ENCODE peak calls at places on chromosomes 7 and 10, in five cellular contexts. P is stimulated activated CD8-positive, alpha-beta memory T cell treated with anti-CD3 and anti-CD28 coated beads, Interleukin-4, amount 100 ng/mL, for 4 hours; O is activated T-cell treated with anti-CD3 and anti-CD28 coated beads for 1 hour; I is HuH-7.5; T is activated T-helper 1 cell treated with anti-CD3 and anti-CD28 coated beads, Interleukin-12 subunit alpha, Interleukin-12 subunit beta, Interleukin-2, Interleukin-4 antibody, amounts not matched to agents 30 ng/mL and 10 ng/mL and 1 ng/mL, durations not matched to agents 14 hours and 24 hours and 36 hours. U is an unnamed sample.

GRCh38 chr7:99308461-99309074 is 17.1 kb upstream of the ARPC1A start:
- DNase-seq in P (no peak), O (no peak), I (no peak), T (no peak), U (no peak)

GRCh38 chr7:130941322-130942210 is 207.6 kb upstream of the KLF14 start:
- DNase-seq in O (no peak), P (no peak), T (no peak), I (no peak), U (no peak)

GRCh38 chr10:130175074-130175473 is 38.9 kb downstream of the GLRX3 start:
- DNase-seq in P (no peak), T (no peak), O (no peak), I (no peak), U (no peak)

GRCh38 chr10:48557511-48558123 is 47.3 kb downstream of the ARHGAP22 start:
- DNase-seq in T (no peak), O (no peak), P (no peak), I (no peak), U (no peak)

GRCh38 chr7:112021348-112022044 is 184.7 kb downstream of the DOCK4 start:
- DNase-seq in P (no peak), I (no peak), O (no peak), T (no peak), U (no peak)

GRCh38 chr10:122678266-122678665 is 21.4 kb downstream of the C10orf120 start:
- DNase-seq in P (no peak), O (no peak), T (no peak), I (no peak), U (no peak)

GRCh38 chr7:128872394-128872824 is 9.8 kb downstream of the ATP6V1F start:
- DNase-seq in I (no peak), T (no peak), P (no peak), O (no peak), U (peak; percentile 41)

GRCh38 chr10:35345383-35345742 is 9.1 kb downstream of the CCNY start:
- DNase-seq in I (no peak), T (no peak), O (no peak), P (no peak), U (no peak)

GRCh38 chr10:66910676-66911075 is 15.2 kb upstream of the LRRTM3 start:
- DNase-seq in T (no peak), P (no peak), O (no peak), I (no peak), U (no peak)

GRCh38 chr7:16712916-16713315 is 40.6 kb upstream of the TSPAN13 start:
- DNase-seq in I (no peak), P (no peak), O (no peak), T (no peak), U (no peak)

GRCh38 chr7:21947056-21947455 is 1.4 kb upstream of the CDCA7L start:
- DNase-seq in T (no peak), O (no peak), I (no peak), P (no peak), U (no peak)

GRCh38 chr7:155206286-155207020 is 91.2 kb upstream of the INSIG1 start:
- DNase-seq in T (peak; percentile 59), O (peak; percentile 37), P (peak; percentile 47), I (no peak), U (no peak)

GRCh38 chr7:80721880-80722595 is 83.6 kb downstream of the CD36 start:
- DNase-seq in O (no peak), I (no peak), P (no peak), T (no peak), U (no peak)